ENCODE peak calls at places on chromosomes 5 and 9, in five cellular contexts. U, G, P, O and Z are unnamed samples.

GRCh38 chr5:149765932-149766331 is 35.8 kb downstream of the PPARGC1B start:
- DNase-seq in U (no peak), G (no peak), P (no peak), O (no peak), Z (no peak)

GRCh38 chr5:10649518-10650410 is 85.9 kb downstream of the ANKRD33B start:
- DNase-seq in U (peak), G (no peak), P (no peak), O (no peak), Z (no peak)

GRCh38 chr9:86705474-86705873 is 241.8 kb downstream of the GAS1 start:
- DNase-seq in U (no peak), G (no peak), P (peak), O (no peak), Z (no peak)

GRCh38 chr5:142976861-142977260 is 206.7 kb downstream of the ARHGAP26 start:
- DNase-seq in U (no peak), G (no peak), P (peak), O (no peak), Z (no peak)

GRCh38 chr5:142894749-142895148 is 124.6 kb downstream of the ARHGAP26 start:
- DNase-seq in U (no peak), G (no peak), P (peak), O (no peak), Z (no peak)

GRCh38 chr5:150353395-150353675 is 4.2 kb upstream of the TCOF1 start:
- DNase-seq in U (no peak), G (no peak), P (no peak), O (peak), Z (no peak)

GRCh38 chr9:38431101-38431500 is 6.8 kb upstream of the IGFBPL1 start:
- DNase-seq in U (no peak), G (no peak), P (no peak), O (no peak), Z (no peak)

GRCh38 chr9:120710110-120710981 is 3.9 kb downstream of the MEGF9 start:
- DNase-seq in U (peak), G (no peak), P (peak), O (no peak), Z (no peak)

GRCh38 chr9:111294691-111295451 is 35.2 kb downstream of the OR2K2 start:
- DNase-seq in U (no peak), G (no peak), P (no peak), O (no peak), Z (no peak)

GRCh38 chr9:94554439-94555331 is at the start of gene PCAT7:
- DNase-seq in U (peak), G (peak), P (no peak), O (no peak), Z (peak)

GRCh38 chr5:62268239-62268638 is 37.8 kb upstream of the KIF2A start:
- DNase-seq in U (no peak), G (no peak), P (no peak), O (no peak), Z (peak)

GRCh38 chr5:54460181-54460919 is 4.9 kb downstream of the HSPB3 start:
- DNase-seq in U (no peak), G (no peak), P (peak), O (no peak), Z (no peak)

GRCh38 chr5:67301285-67301904 is 104.8 kb upstream of the CD180 start:
- DNase-seq in U (no peak), G (no peak), P (peak), O (peak), Z (peak)

GRCh38 chr9:16535555-16535954 is 334.9 kb downstream of the BNC2 start:
- DNase-seq in U (no peak), G (no peak), P (no peak), O (no peak), Z (no peak)

GRCh38 chr9:137294091-137294683 is 7.9 kb downstream of the NRARP start:
- DNase-seq in U (peak), G (no peak), P (peak), O (peak), Z (peak)

GRCh38 chr5:52199833-52200232 is 587.9 kb upstream of the ITGA1 start:
- DNase-seq in U (no peak), G (no peak), P (no peak), O (no peak), Z (no peak)

GRCh38 chr5:156534906-156535305 is 207.9 kb downstream of the SGCD start:
- DNase-seq in U (no peak), G (no peak), P (peak), O (no peak), Z (no peak)

GRCh38 chr9:95029251-95029650 is 288.3 kb downstream of the FANCC start:
- DNase-seq in U (no peak), G (no peak), P (no peak), O (no peak), Z (no peak)

GRCh38 chr5:1318659-1319251 is 23.9 kb upstream of the TERT start:
- DNase-seq in U (no peak), G (no peak), P (no peak), O (peak), Z (no peak)

GRCh38 chr9:114308361-114308950 is 14.4 kb upstream of the ORM1 start:
- DNase-seq in U (no peak), G (no peak), P (no peak), O (peak), Z (no peak)

GRCh38 chr9:23934291-23934690 is 108.3 kb upstream of the ELAVL2 start:
- DNase-seq in U (no peak), G (no peak), P (no peak), O (no peak), Z (no peak)

GRCh38 chr5:102106599-102106998 is 189.5 kb downstream of the SLCO4C1 start:
- DNase-seq in U (no peak), G (no peak), P (no peak), O (no peak), Z (no peak)

GRCh38 chr5:72999916-73000315 is 44.1 kb downstream of the FCHO2 start:
- DNase-seq in U (no peak), G (no peak), P (no peak), O (no peak), Z (no peak)

GRCh38 chr9:8822667-8823025 is 1023.1 kb upstream of the DMAC1 start:
- DNase-seq in U (no peak), G (no peak), P (no peak), O (no peak), Z (no peak)

GRCh38 chr9:75996726-75997125 is 106.3 kb downstream of the PCSK5 start:
- DNase-seq in U (no peak), G (no peak), P (no peak), O (no peak), Z (no peak)

GRCh38 chr9:100206899-100207298 is 107.9 kb downstream of the INVS start:
- DNase-seq in U (no peak), G (no peak), P (peak), O (no peak), Z (no peak)

GRCh38 chr9:123360161-123361085 is 4.4 kb downstream of the CRB2 start:
- DNase-seq in U (peak), G (peak), P (no peak), O (no peak), Z (peak)

GRCh38 chr5:19927919-19928318 is 60.1 kb downstream of the CDH18 start:
- DNase-seq in U (peak), G (peak), P (peak), O (no peak), Z (no peak)

GRCh38 chr5:177369050-177369912 is 11.6 kb downstream of the RGS14 start:
- DNase-seq in U (peak), G (no peak), P (no peak), O (no peak), Z (no peak)

GRCh38 chr9:98625728-98626127 is 83.0 kb downstream of the GABBR2 start:
- DNase-seq in U (no peak), G (no peak), P (no peak), O (no peak), Z (no peak)

GRCh38 chr5:9387879-9388278 is 158.0 kb downstream of the SEMA5A start:
- DNase-seq in U (no peak), G (no peak), P (peak), O (no peak), Z (no peak)

GRCh38 chr5:17005087-17005828 is 69.2 kb upstream of the MYO10 start:
- DNase-seq in U (no peak), G (no peak), P (peak), O (no peak), Z (no peak)

GRCh38 chr5:170611446-170612088 is 107.7 kb downstream of the KCNIP1 start:
- DNase-seq in U (no peak), G (no peak), P (no peak), O (no peak), Z (no peak)

GRCh38 chr9:95074632-95075269 is 242.8 kb downstream of the FANCC start:
- DNase-seq in U (no peak), G (no peak), P (no peak), O (no peak), Z (peak)

GRCh38 chr5:30040483-30041116 is 1152.9 kb upstream of the CDH6 start:
- DNase-seq in U (peak), G (peak), P (peak), O (no peak), Z (peak)

GRCh38 chr5:171493646-171494393 is 74.4 kb downstream of the FGF18 start:
- DNase-seq in U (no peak), G (no peak), P (no peak), O (no peak), Z (no peak)

GRCh38 chr9:26880262-26880661 is 12.3 kb downstream of the CAAP1 start:
- DNase-seq in U (no peak), G (no peak), P (no peak), O (no peak), Z (no peak)

GRCh38 chr5:141192110-141192725 is at the start of gene PCDHB10:
- DNase-seq in U (peak), G (peak), P (peak), O (peak), Z (peak)

GRCh38 chr5:126998201-126998631 is 32.1 kb downstream of the MARCHF3 start:
- DNase-seq in U (no peak), G (no peak), P (peak), O (no peak), Z (no peak)

GRCh38 chr5:172860520-172861443 is 26.7 kb downstream of the ERGIC1 start:
- DNase-seq in U (no peak), G (no peak), P (peak), O (peak), Z (peak)
- H3K27ac ChIP-seq in U (no peak), G (no peak), P (peak), O (peak), Z (peak)

GRCh38 chr9:121749614-121750013 is 98.2 kb downstream of the DAB2IP start:
- DNase-seq in U (no peak), G (no peak), P (no peak), O (no peak), Z (no peak)
- H3K9ac ChIP-seq in U (no peak), G (no peak), P (no peak), O (no peak), Z (peak)

GRCh38 chr5:7080501-7080900 is 315.4 kb upstream of the ADCY2 start:
- DNase-seq in U (no peak), G (no peak), P (no peak), O (no peak), Z (no peak)
- H3K27ac ChIP-seq in U (no peak), G (no peak), P (no peak), O (no peak), Z (no peak)

DNA sequence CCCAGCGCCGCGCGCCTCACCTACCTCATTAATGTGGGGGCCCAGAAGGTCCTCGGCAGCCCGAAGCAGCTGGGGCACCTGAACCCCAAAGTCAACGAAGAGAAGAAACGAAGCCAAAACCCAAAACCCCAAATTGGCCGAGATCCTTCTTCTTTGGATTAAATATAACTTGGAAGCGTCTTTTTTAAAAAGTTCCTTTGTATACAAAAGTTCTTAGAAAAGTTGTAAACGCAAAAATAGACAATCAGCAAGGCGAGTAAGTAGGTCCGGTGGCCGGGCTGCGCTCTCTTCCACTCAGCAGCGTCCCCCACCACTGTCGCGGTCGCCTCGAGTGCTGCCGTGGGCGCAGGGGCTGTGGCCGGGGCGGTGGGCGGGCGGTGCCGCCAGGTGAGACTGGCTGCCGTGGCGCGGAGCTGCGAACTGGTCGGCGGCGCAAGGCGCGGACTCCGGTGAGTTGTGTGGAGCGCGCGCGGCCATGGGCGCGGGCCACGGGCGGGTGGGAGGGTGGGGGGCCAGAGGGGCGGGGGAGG is 360 bp downstream of the KLF4 start:
- DNase-seq in U (no peak), G (no peak), P (no peak), O (no peak), Z (no peak)
- H3K9ac ChIP-seq in U (peak), G (peak), P (peak), O (peak), Z (peak)

DNA sequence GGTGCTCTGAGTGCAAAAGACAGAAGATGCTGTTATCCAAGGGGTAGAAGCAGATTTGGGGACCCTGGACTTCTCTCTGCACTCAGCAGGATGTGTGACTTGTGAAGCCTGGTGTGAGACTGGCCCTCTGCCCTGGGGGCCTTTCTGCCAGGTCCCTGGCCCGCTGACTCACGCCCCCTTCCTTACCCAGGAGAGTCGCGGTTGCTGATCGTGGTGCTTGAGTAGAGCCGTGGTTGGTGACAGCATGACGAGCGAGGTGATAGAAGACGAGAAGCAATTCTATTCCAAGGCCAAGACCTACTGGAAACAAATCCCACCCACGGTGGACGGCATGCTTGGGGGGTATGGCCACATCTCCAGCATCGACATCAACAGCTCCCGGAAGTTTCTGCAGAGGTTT is 6.5 kb downstream of the NTMT1 start:
- DNase-seq in U (no peak), G (no peak), P (peak), O (no peak), Z (no peak)
- H3K27ac ChIP-seq in U (no peak), G (no peak), P (peak), O (no peak), Z (no peak)

GRCh38 chr5:88677943-88678779 is 204.8 kb downstream of the MEF2C start:
- DNase-seq in U (no peak), G (no peak), P (no peak), O (no peak), Z (no peak)

GRCh38 chr5:88675159-88675757 is 207.7 kb downstream of the MEF2C start:
- DNase-seq in U (no peak), G (no peak), P (no peak), O (no peak), Z (no peak)

GRCh38 chr5:88677502-88677901 is 205.5 kb downstream of the MEF2C start:
- DNase-seq in U (no peak), G (no peak), P (no peak), O (no peak), Z (no peak)

GRCh38 chr5:88675758-88676636 is 207.0 kb downstream of the MEF2C start:
- DNase-seq in U (peak), G (no peak), P (peak), O (peak), Z (peak)

GRCh38 chr5:88676637-88677481 is 206.1 kb downstream of the MEF2C start:
- DNase-seq in U (no peak), G (no peak), P (no peak), O (no peak), Z (no peak)
- H3K9ac ChIP-seq in U (no peak), G (no peak), P (no peak), O (no peak), Z (no peak)

GRCh38 chr5:178462846-178463245 is 127.3 kb downstream of the COL23A1 start:
- DNase-seq in U (no peak), G (no peak), P (no peak), O (peak), Z (no peak)
- H3K27ac ChIP-seq in U (no peak), G (no peak), P (no peak), O (no peak), Z (no peak)

DNA sequence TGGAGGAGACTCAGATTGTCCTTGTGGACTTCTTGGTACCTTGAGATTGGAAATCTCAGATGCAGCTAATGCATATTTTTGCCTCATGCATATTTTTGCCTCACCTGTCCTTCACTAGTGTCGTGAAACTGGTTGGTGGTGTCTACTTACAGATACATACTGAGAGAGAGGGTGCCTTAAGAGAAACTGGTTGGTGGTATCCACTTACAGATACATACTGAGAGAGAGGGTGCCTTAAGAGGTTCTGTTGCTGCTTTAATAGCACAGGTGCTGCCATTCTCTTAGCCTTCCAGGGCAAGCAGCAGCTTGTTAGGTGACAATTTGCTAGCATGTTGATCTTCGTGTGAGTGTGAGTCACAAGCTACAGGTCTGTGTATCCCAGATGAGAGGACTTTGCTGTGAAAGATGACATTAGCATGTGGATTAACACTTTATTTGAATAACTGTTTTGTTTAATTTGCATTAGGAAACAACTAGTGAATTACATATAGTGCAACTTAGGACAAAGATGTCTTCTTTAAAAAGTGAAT is 1.4 kb downstream of the PTTG1 start:
- DNase-seq in U (no peak), G (no peak), P (no peak), O (no peak), Z (no peak)
- H3K9ac ChIP-seq in U (peak), G (no peak), P (no peak), O (no peak), Z (peak)

DNA sequence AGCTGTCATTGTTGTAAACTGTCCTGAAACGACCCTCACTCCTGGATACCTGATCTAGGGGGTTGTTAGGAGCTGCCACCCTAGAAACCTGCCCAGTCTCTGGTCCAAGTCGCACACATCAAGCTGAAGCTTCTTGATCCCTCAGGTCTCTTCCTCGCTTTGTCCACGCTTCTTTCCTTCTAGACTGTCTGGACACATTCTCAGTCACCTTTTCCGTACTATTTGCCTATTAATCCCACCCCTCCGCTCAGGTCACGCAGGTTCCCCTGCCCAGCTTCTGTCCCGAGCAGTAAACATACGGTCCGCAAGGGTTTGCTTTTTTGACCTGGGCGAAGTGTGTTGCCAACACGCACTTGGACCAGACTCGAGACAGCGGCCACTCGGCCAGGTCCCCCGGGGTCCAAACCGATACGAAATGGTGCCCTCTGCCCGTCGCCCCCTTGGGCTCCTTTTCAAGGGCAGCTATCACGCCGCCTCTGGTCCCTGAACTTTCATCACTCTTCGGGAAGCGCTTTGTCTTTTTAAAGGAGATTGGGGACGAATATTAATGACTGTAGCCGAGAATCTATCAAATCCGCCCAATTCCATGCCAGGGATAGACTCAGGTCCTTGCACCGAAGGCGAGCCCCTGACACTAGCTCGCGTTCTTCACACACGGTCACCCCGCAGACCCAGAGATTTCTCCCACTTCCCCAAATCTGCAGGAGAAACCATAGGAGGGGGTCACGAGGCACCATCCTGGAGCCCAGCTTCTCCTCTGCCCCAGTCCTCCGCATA is 814 bp downstream of the PLCXD3 start:
- DNase-seq in U (peak), G (no peak), P (no peak), O (peak), Z (no peak)
- H3K27ac ChIP-seq in U (no peak), G (no peak), P (no peak), O (no peak), Z (no peak)

GRCh38 chr9:105063665-105064247 is 135.8 kb upstream of the ABCA1 start:
- DNase-seq in U (no peak), G (no peak), P (peak), O (no peak), Z (peak)

GRCh38 chr9:105067895-105068580 is 140.1 kb upstream of the ABCA1 start:
- DNase-seq in U (no peak), G (no peak), P (peak), O (no peak), Z (no peak)

GRCh38 chr9:105066265-105066865 is 138.4 kb upstream of the ABCA1 start:
- DNase-seq in U (no peak), G (no peak), P (no peak), O (no peak), Z (peak)

GRCh38 chr9:105064248-105065118 is 136.5 kb upstream of the ABCA1 start:
- DNase-seq in U (peak), G (peak), P (peak), O (peak), Z (peak)

GRCh38 chr9:105065119-105066088 is 137.4 kb upstream of the ABCA1 start:
- DNase-seq in U (no peak), G (no peak), P (no peak), O (no peak), Z (peak)
- H3K9ac ChIP-seq in U (peak), G (no peak), P (peak), O (no peak), Z (peak)